ENCODE peak calls at places on chromosomes 16 and 17, in nine cellular contexts. Z, E, Q, R, X, C, L, V and B are unnamed samples. For H3K4me1, the result is how much of the 10 kb centered on the place peaks cover.

GRCh38 chr17:73262676-73263642 is 1.3 kb upstream of the CPSF4L start:
- DNase-seq in Q (no peak), E (no peak), Z (no peak), R (no peak), X (no peak), C (no peak), V (no peak), L (peak), B (no peak)

GRCh38 chr17:41527076-41528023 is 758 bp downstream of the KRT19 start:
- DNase-seq in C (peak), L (no peak), Q (no peak), R (peak), E (peak), V (no peak), X (peak), Z (no peak), B (no peak)

GRCh38 chr16:28292731-28293588 is 635 bp downstream of the SBK1 start:
- DNase-seq in X (no peak), C (peak), Z (no peak), R (no peak), V (no peak), E (no peak), Q (no peak), L (peak), B (no peak)

GRCh38 chr17:76492250-76492988 is 8.8 kb downstream of the RHBDF2 start:
- DNase-seq in C (no peak), L (no peak), X (no peak), R (peak), E (no peak), Q (no peak), V (no peak), Z (no peak), B (no peak)

GRCh38 chr17:63041722-63042121 is 75.7 kb downstream of the TANC2 start:
- DNase-seq in V (no peak), L (no peak), C (no peak), Z (no peak), R (no peak), E (no peak), Q (no peak), X (no peak), B (no peak)

GRCh38 chr17:2484876-2485275 is 26.8 kb downstream of the METTL16 start:
- DNase-seq in R (no peak), Z (no peak), C (peak), E (no peak), V (no peak), L (peak), X (no peak), Q (no peak), B (no peak)

GRCh38 chr16:27436921-27437650 is 35.1 kb downstream of the IL21R start:
- DNase-seq in R (peak), C (no peak), L (no peak), V (peak), Z (no peak), Q (no peak), E (no peak), X (peak), B (peak)

GRCh38 chr17:19728114-19728495 is 11.7 kb upstream of the SLC47A2 start:
- DNase-seq in C (peak), X (peak), E (no peak), Z (peak), L (peak), V (peak), Q (peak), R (peak), B (peak)

GRCh38 chr16:77660311-77660710 is 62.0 kb upstream of the NUDT7 start:
- DNase-seq in L (no peak), C (no peak), Q (peak), V (no peak), X (no peak), E (peak), Z (peak), R (no peak), B (no peak)

GRCh38 chr17:7744416-7744815 is 26.9 kb downstream of the DNAH2 start:
- DNase-seq in X (no peak), R (no peak), E (no peak), C (no peak), L (no peak), V (no peak), Z (no peak), Q (no peak), B (no peak)

GRCh38 chr17:76414334-76415295 is 30.2 kb downstream of the SPHK1 start:
- DNase-seq in V (peak), C (peak), X (peak), L (no peak), Z (peak), E (peak), Q (no peak), R (no peak), B (no peak)

GRCh38 chr17:48307222-48307621 is 122.8 kb downstream of the SKAP1 start:
- DNase-seq in L (no peak), Q (no peak), Z (no peak), R (no peak), X (no peak), C (no peak), E (no peak), V (no peak), B (no peak)

GRCh38 chr16:78791011-78791410 is 691.6 kb downstream of the WWOX start:
- DNase-seq in C (no peak), R (no peak), X (no peak), L (no peak), V (no peak), Z (no peak), E (no peak), Q (no peak), B (no peak)

GRCh38 chr16:87431926-87432325 is 39.8 kb downstream of the MAP1LC3B start:
- DNase-seq in R (no peak), V (no peak), X (no peak), Q (no peak), E (no peak), L (no peak), Z (peak), C (no peak), B (no peak)

GRCh38 chr17:50482110-50482509 is 3.5 kb downstream of the RSAD1 start:
- DNase-seq in Z (no peak), L (no peak), X (no peak), V (no peak), C (no peak), R (no peak), Q (no peak), E (no peak), B (no peak)

GRCh38 chr16:51607202-51607756 is 456.2 kb upstream of the SALL1 start:
- DNase-seq in R (no peak), Z (no peak), E (no peak), Q (no peak), C (no peak), L (no peak), X (no peak), V (no peak), B (no peak)

GRCh38 chr17:2192367-2193028 is 111.1 kb downstream of the SMG6 start:
- DNase-seq in Z (peak), C (no peak), E (no peak), X (no peak), L (no peak), Q (peak), V (no peak), R (peak), B (no peak)

GRCh38 chr17:76887809-76888208 is 19.6 kb downstream of the MGAT5B start:
- DNase-seq in V (no peak), C (no peak), Z (no peak), Q (no peak), X (no peak), E (peak), R (no peak), L (no peak), B (no peak)

GRCh38 chr17:37019117-37019744 is 70.5 kb downstream of the AATF start:
- DNase-seq in R (no peak), C (no peak), E (no peak), Q (no peak), Z (no peak), V (no peak), L (no peak), X (no peak), B (no peak)

GRCh38 chr17:38749222-38750043 is 1.3 kb upstream of the PCGF2 start:
- DNase-seq in R (peak), C (peak), V (peak), Z (peak), E (peak), L (peak), X (peak), Q (peak), B (peak)

GRCh38 chr16:73329363-73330306 is 281.7 kb upstream of the ZFHX3 start:
- DNase-seq in X (no peak), Q (no peak), R (peak), V (no peak), E (no peak), C (no peak), Z (no peak), L (no peak), B (no peak)

GRCh38 chr17:75763269-75763607 is 1.8 kb downstream of the GALK1 start:
- DNase-seq in V (no peak), L (no peak), X (no peak), Z (no peak), Q (no peak), R (no peak), E (no peak), C (no peak), B (no peak)

GRCh38 chr17:16920628-16921020 is 51.3 kb downstream of the TNFRSF13B start:
- DNase-seq in V (no peak), L (no peak), Z (no peak), C (no peak), Q (no peak), R (no peak), X (no peak), E (no peak), B (no peak)

GRCh38 chr17:17354560-17355357 is 51.6 kb downstream of the NT5M start:
- DNase-seq in X (peak), E (peak), V (peak), C (peak), L (peak), Q (peak), R (peak), Z (peak), B (peak)

GRCh38 chr16:83728518-83728917 is 79.3 kb upstream of the HSBP1 start:
- DNase-seq in V (no peak), Q (no peak), C (no peak), L (peak), E (no peak), Z (no peak), R (no peak), X (no peak), B (no peak)

GRCh38 chr16:71590584-71590983 is 13.7 kb upstream of the TAT start:
- DNase-seq in X (no peak), L (no peak), V (no peak), C (no peak), Q (no peak), R (no peak), Z (no peak), E (no peak), B (no peak)

GRCh38 chr16:28149016-28149888 is 62.5 kb downstream of the XPO6 start:
- DNase-seq in R (no peak), C (no peak), X (no peak), E (no peak), Q (no peak), V (no peak), Z (peak), L (no peak), B (no peak)

GRCh38 chr17:9371019-9371418 is 204.6 kb downstream of the STX8 start:
- DNase-seq in R (no peak), V (peak), C (no peak), X (no peak), Z (peak), E (no peak), L (no peak), Q (peak), B (no peak)

GRCh38 chr17:50420419-50421112 is 5.5 kb upstream of the ACSF2 start:
- DNase-seq in L (no peak), Z (no peak), C (no peak), V (no peak), Q (no peak), E (no peak), R (no peak), X (no peak), B (no peak)

GRCh38 chr17:9760336-9760735 is 31.1 kb downstream of the DHRS7C start:
- DNase-seq in V (no peak), X (no peak), Z (no peak), R (no peak), C (no peak), Q (no peak), L (no peak), E (no peak), B (no peak)

GRCh38 chr17:20203761-20204263 is 194.7 kb downstream of the SPECC1 start:
- DNase-seq in C (no peak), Z (peak), E (no peak), V (no peak), L (no peak), R (no peak), X (no peak), Q (no peak), B (no peak)

GRCh38 chr17:34637548-34638525 is 58.5 kb downstream of the TMEM132E start:
- DNase-seq in E (peak), V (peak), Z (peak), Q (peak), C (peak), L (peak), R (peak), X (peak), B (no peak)

GRCh38 chr16:87762071-87762571 is 3.7 kb downstream of the KLHDC4 start:
- DNase-seq in C (no peak), Q (no peak), E (no peak), V (no peak), X (no peak), Z (no peak), L (peak), R (peak), B (no peak)

GRCh38 chr17:81579298-81579697 is 27.1 kb upstream of the FAAP100 start:
- DNase-seq in Q (no peak), V (no peak), L (no peak), R (no peak), C (no peak), X (no peak), Z (no peak), E (no peak), B (no peak)

GRCh38 chr17:67403065-67403464 is 26.0 kb downstream of the PITPNC1 start:
- DNase-seq in X (no peak), Q (no peak), E (no peak), C (no peak), V (no peak), L (no peak), Z (no peak), R (no peak), B (no peak)
- H3K4me1 ChIP-seq in X (under half), Q (under half), E (under half), C (under half), V (under half), L (under half), Z (under half), R (under half), B (under half)

GRCh38 chr17:64256913-64257807 is 5.9 kb downstream of the TEX2 start:
- DNase-seq in E (no peak), C (no peak), R (no peak), X (no peak), Q (no peak), L (no peak), V (no peak), Z (peak), B (no peak)
- H3K27ac ChIP-seq in E (no peak), C (peak), R (no peak), X (no peak), Q (no peak), L (no peak), V (no peak), Z (no peak), B (no peak)

DNA sequence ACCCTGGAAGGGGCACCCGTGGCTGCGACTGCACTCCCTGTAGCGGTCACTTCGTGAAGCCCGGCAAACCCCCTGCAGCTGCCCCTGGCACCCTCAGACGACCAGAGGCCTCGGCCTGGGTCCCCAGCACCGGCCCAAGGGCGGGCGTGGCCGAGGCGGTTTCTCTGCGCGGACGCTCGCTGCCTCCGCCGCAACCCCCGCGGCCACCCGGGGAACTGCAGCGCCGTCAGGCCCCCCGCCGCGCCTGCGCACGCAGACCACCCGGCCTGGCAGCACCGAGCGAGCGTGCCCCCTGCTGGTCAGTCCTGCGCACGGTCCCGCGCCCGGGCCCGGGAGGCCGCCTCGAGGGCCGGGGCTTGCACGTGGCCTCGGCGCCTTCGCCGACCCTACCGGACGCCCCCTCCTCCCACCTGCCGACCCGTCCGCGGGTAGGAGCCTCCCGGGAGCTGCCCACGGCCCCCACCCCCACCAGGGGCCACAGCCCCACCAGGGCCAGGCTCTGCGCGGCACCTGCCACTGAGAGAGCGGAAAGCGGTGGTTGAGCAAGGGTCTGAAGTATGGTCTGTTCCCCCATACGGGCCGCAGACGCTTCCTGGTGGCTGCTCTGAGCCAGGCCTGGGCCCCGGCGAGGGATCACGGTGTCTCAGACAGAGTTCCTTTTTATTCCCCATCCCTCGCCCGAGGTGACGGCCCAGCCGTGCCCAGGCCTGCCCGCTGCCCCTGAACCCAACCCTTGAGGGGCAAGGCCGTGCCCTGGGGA is 11.5 kb upstream of the HS3ST6 start:
- DNase-seq in Q (peak), X (peak), C (peak), R (peak), L (peak), Z (peak), V (peak), E (peak), B (peak)
- TF ChIP-seq POLR2A in Q (peak), X (peak), C (peak), R (no peak), L (peak), Z (no peak), V (no peak), E (no peak), B (no peak)

DNA sequence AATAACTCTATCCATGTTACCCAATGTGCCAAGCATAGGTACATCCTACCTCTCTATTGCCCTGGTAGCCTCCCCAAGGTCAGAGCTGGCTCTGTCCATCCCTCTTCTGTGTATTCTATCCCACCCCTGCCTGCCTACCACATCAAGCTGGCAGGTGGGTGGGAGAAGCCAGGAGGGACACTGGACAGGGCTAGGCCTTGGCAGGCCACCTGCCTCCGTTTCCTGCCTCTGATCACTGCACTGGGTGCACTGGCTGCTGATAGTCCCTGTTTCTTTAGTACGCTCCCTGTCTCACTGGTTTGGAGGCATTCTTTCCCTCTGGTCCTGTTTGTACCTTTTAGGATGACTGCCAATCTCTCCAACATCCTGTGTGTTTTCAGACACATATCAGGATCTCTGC is 12.7 kb downstream of the TK2 start:
- DNase-seq in E (no peak), Z (no peak), R (no peak), L (no peak), X (no peak), C (no peak), V (no peak), Q (no peak), B (no peak)
- H3K4me1 ChIP-seq in E (under half), Z (under half), R (under half), L (under half), X (under half), C (under half), V (under half), Q (under half), B (under half)

GRCh38 chr16:75591001-75591852 is 25.0 kb downstream of the GABARAPL2 start:
- DNase-seq in X (peak), E (no peak), Q (no peak), L (peak), Z (peak), R (no peak), V (peak), C (peak), B (no peak)
- H3K27ac ChIP-seq in X (peak), E (peak), Q (no peak), L (peak), Z (peak), R (peak), V (peak), C (no peak), B (peak)

GRCh38 chr16:69839240-69839688 is 77.1 kb downstream of the WWP2 start:
- DNase-seq in R (peak), X (no peak), Q (no peak), Z (no peak), E (no peak), C (peak), V (peak), L (no peak), B (no peak)
- TF ChIP-seq POLR2A in R (no peak), X (no peak), Q (no peak), Z (no peak), E (no peak), C (peak), V (no peak), L (no peak), B (no peak)

GRCh38 chr16:67468731-67469130 is 12.2 kb downstream of the ATP6V0D1 start:
- DNase-seq in V (no peak), C (no peak), L (no peak), R (no peak), Q (no peak), Z (no peak), E (no peak), X (no peak), B (no peak)
- H3K4me1 ChIP-seq in V (under half), C (half or more), L (under half), R (under half), Q (under half), Z (under half), E (under half), X (under half), B (under half)

GRCh38 chr16:17301184-17301583 is 169.6 kb downstream of the XYLT1 start:
- DNase-seq in V (no peak), X (no peak), L (no peak), Z (no peak), R (no peak), Q (no peak), E (no peak), C (no peak), B (no peak)
- H3K27ac ChIP-seq in V (peak), X (no peak), L (no peak), Z (no peak), R (no peak), Q (no peak), E (no peak), C (no peak), B (no peak)

GRCh38 chr17:5584383-5584951 is at the start of gene NLRP1:
- DNase-seq in Q (peak), C (peak), L (peak), Z (peak), R (peak), X (peak), V (peak), E (peak), B (peak)
- TF ChIP-seq POLR2A in Q (no peak), C (peak), L (peak), Z (peak), R (peak), X (no peak), V (no peak), E (no peak), B (peak)

DNA sequence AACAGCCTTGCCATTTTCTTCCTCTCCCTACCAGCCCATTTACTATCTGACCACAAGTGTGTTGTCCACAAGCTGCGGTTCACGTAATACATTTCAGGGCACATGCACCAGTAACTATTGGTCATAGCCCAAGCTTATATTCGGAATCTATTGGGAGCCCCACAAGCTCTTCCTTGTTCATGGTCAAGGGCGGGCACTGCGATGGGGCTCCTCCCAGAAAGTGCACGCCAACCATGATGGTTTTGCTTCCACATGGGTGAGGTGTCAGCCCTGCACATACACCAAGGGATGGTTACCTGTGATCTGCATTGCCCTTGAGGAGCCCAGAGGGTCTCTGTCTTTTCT is 12.1 kb downstream of the THRA start:
- DNase-seq in R (no peak), V (peak), C (no peak), Q (no peak), L (no peak), X (no peak), Z (no peak), E (no peak), B (no peak)
- H3K4me1 ChIP-seq in R (half or more), V (half or more), C (half or more), Q (half or more), L (half or more), X (under half), Z (under half), E (half or more), B (half or more)